ENCODE peak calls at places on chromosomes 2 and 18, in four cellular contexts. H is activated T-helper 1 cell treated with anti-CD3 and anti-CD28 coated beads, Interleukin-2, amount 50 U/mL, for 16 hours; R is Calu3; U is amygdala. K is an unnamed sample.

GRCh38 chr2:119853777-119854399 is 94.2 kb downstream of the PTPN4 start:
- DNase-seq in U (no peak), R (no peak), H (no peak), K (no peak)

GRCh38 chr2:43302311-43303051 is 76.1 kb upstream of the ZFP36L2 start:
- DNase-seq in H (no peak), R (no peak), U (no peak), K (no peak)

GRCh38 chr2:8402222-8402621 is 279.6 kb upstream of the ID2 start:
- DNase-seq in H (no peak), U (no peak), R (no peak), K (no peak)

GRCh38 chr2:64609229-64609994 is 44.3 kb downstream of the SERTAD2 start:
- DNase-seq in H (peak), R (peak), U (peak), K (peak)

GRCh38 chr2:190404487-190404886 is 3.7 kb upstream of the MFSD6 start:
- DNase-seq in H (no peak), R (peak), U (no peak), K (no peak)

GRCh38 chr2:52269696-52270485 is 1238.0 kb upstream of the NRXN1 start:
- DNase-seq in H (no peak), U (no peak), R (no peak), K (no peak)

GRCh38 chr2:24241528-24241927 is 66.7 kb downstream of the FAM228A start:
- DNase-seq in H (no peak), R (no peak), U (no peak), K (no peak)

GRCh38 chr2:23497063-23497462 is 112.1 kb downstream of the KLHL29 start:
- DNase-seq in U (no peak), R (no peak), H (no peak), K (no peak)

GRCh38 chr18:28412521-28412920 is 235.6 kb upstream of the CDH2 start:
- DNase-seq in R (no peak), H (no peak), U (no peak), K (no peak)

GRCh38 chr2:85273732-85274731 is 53.8 kb downstream of the TGOLN2 start:
- DNase-seq in U (no peak), H (no peak), R (peak), K (no peak)

GRCh38 chr2:26298638-26299393 is 47.1 kb upstream of the SELENOI start:
- DNase-seq in R (no peak), U (no peak), H (no peak), K (no peak)

GRCh38 chr18:79575891-79576685 is 103.5 kb upstream of the CTDP1 start:
- DNase-seq in R (no peak), H (no peak), U (no peak), K (no peak)

GRCh38 chr2:124325667-124326425 is 300.8 kb downstream of the CNTNAP5 start:
- DNase-seq in R (no peak), H (no peak), U (no peak), K (no peak)

GRCh38 chr2:106977707-106978106 is 91.7 kb upstream of the ST6GAL2 start:
- DNase-seq in R (no peak), H (no peak), U (no peak), K (no peak)

GRCh38 chr2:221124542-221125235 is 447.4 kb downstream of the EPHA4 start:
- DNase-seq in H (no peak), R (peak), U (no peak), K (no peak)